ENCODE peak calls at places on chromosomes 11 and 22, in ten cellular contexts. One of them, this sample, is unnamed.
A peak's percentile ranks its signal among the peaks of the same experiment; 100 is the strongest.

GRCh38 chr11:2779499-2779980 is 79.7 kb upstream of the KCNQ1OT1 start:
- DNase-seq in HEK293T: no peak
- DNase-seq in GM23248: no peak
- DNase-seq in EL: no peak
- DNase-seq in NCI-H2171 treated with DMSO at 0.1 percent for 48 hours: no peak
- DNase-seq in NCI-H345: no peak
- DNase-seq in neural progenitor cell: no peak
- DNase-seq in central memory CD8-positive, alpha-beta T cell: no peak
- DNase-seq in kidney tubule cell: no peak
- DNase-seq in activated CD4-positive, alpha-beta T cell treated with anti-CD3 and anti-CD28 coated beads, Interleukin-2, amount 10 ng/mL, durations not matched to agents 7 days and 5 days: no peak
- DNase-seq in this sample: no peak

GRCh38 chr22:40603088-40603605 is 33.4 kb downstream of the MRTFA start:
- DNase-seq in neural progenitor cell: no peak
- DNase-seq in GM23248: peak; percentile 85
- DNase-seq in central memory CD8-positive, alpha-beta T cell: no peak
- DNase-seq in activated CD4-positive, alpha-beta T cell treated with anti-CD3 and anti-CD28 coated beads, Interleukin-2, amount 10 ng/mL, durations not matched to agents 7 days and 5 days: no peak
- DNase-seq in NCI-H2171 treated with DMSO at 0.1 percent for 48 hours: no peak
- DNase-seq in NCI-H345: no peak
- DNase-seq in HEK293T: no peak
- DNase-seq in EL: peak; percentile 74
- DNase-seq in kidney tubule cell: peak; percentile 39
- DNase-seq in this sample: no peak

GRCh38 chr11:110092577-110093406 is at the start of gene ZC3H12C:
- DNase-seq in EL: peak; percentile 91
- DNase-seq in activated CD4-positive, alpha-beta T cell treated with anti-CD3 and anti-CD28 coated beads, Interleukin-2, amount 10 ng/mL, durations not matched to agents 7 days and 5 days: peak; percentile 38
- DNase-seq in HEK293T: peak; percentile 77
- DNase-seq in kidney tubule cell: peak; percentile 97
- DNase-seq in neural progenitor cell: peak; percentile 92
- DNase-seq in NCI-H2171 treated with DMSO at 0.1 percent for 48 hours: peak; percentile 93
- DNase-seq in NCI-H345: peak; percentile 73
- DNase-seq in GM23248: peak; percentile 93
- DNase-seq in central memory CD8-positive, alpha-beta T cell: peak; percentile 22
- DNase-seq in this sample: peak; percentile 66

GRCh38 chr11:69398529-69399492 is 82.7 kb upstream of the LINC01488 start:
- DNase-seq in HEK293T: no peak
- DNase-seq in activated CD4-positive, alpha-beta T cell treated with anti-CD3 and anti-CD28 coated beads, Interleukin-2, amount 10 ng/mL, durations not matched to agents 7 days and 5 days: no peak
- DNase-seq in GM23248: peak; percentile 81
- DNase-seq in NCI-H345: no peak
- DNase-seq in kidney tubule cell: peak; percentile 74
- DNase-seq in central memory CD8-positive, alpha-beta T cell: no peak
- DNase-seq in neural progenitor cell: peak; percentile 52
- DNase-seq in NCI-H2171 treated with DMSO at 0.1 percent for 48 hours: no peak
- DNase-seq in EL: no peak
- DNase-seq in this sample: no peak

GRCh38 chr22:17678817-17679385 is 40.3 kb downstream of the BCL2L13 start:
- DNase-seq in NCI-H345: no peak
- DNase-seq in activated CD4-positive, alpha-beta T cell treated with anti-CD3 and anti-CD28 coated beads, Interleukin-2, amount 10 ng/mL, durations not matched to agents 7 days and 5 days: no peak
- DNase-seq in EL: no peak
- DNase-seq in NCI-H2171 treated with DMSO at 0.1 percent for 48 hours: no peak
- DNase-seq in kidney tubule cell: no peak
- DNase-seq in HEK293T: no peak
- DNase-seq in GM23248: no peak
- DNase-seq in central memory CD8-positive, alpha-beta T cell: no peak
- DNase-seq in neural progenitor cell: no peak
- DNase-seq in this sample: no peak

GRCh38 chr11:34302046-34302921 is 55.5 kb downstream of the ABTB2 start:
- DNase-seq in GM23248: peak; percentile 94
- DNase-seq in kidney tubule cell: peak; percentile 100
- DNase-seq in EL: peak; percentile 98
- DNase-seq in activated CD4-positive, alpha-beta T cell treated with anti-CD3 and anti-CD28 coated beads, Interleukin-2, amount 10 ng/mL, durations not matched to agents 7 days and 5 days: no peak
- DNase-seq in NCI-H2171 treated with DMSO at 0.1 percent for 48 hours: no peak
- DNase-seq in NCI-H345: no peak
- DNase-seq in HEK293T: no peak
- DNase-seq in neural progenitor cell: no peak
- DNase-seq in central memory CD8-positive, alpha-beta T cell: no peak
- DNase-seq in this sample: peak; percentile 93

GRCh38 chr22:17159504-17159951 is 451 bp upstream of the HDHD5 start:
- DNase-seq in neural progenitor cell: peak; percentile 50
- DNase-seq in HEK293T: peak; percentile 42
- DNase-seq in NCI-H345: peak; percentile 43
- DNase-seq in EL: peak; percentile 59
- DNase-seq in NCI-H2171 treated with DMSO at 0.1 percent for 48 hours: peak; percentile 49
- DNase-seq in GM23248: peak; percentile 75
- DNase-seq in activated CD4-positive, alpha-beta T cell treated with anti-CD3 and anti-CD28 coated beads, Interleukin-2, amount 10 ng/mL, durations not matched to agents 7 days and 5 days: peak; percentile 40
- DNase-seq in kidney tubule cell: peak; percentile 88
- DNase-seq in central memory CD8-positive, alpha-beta T cell: peak; percentile 11
- DNase-seq in this sample: peak; percentile 22

GRCh38 chr11:95713428-95713827 is 76.2 kb downstream of the FAM76B start:
- DNase-seq in central memory CD8-positive, alpha-beta T cell: no peak
- DNase-seq in NCI-H2171 treated with DMSO at 0.1 percent for 48 hours: no peak
- DNase-seq in HEK293T: no peak
- DNase-seq in EL: no peak
- DNase-seq in neural progenitor cell: no peak
- DNase-seq in activated CD4-positive, alpha-beta T cell treated with anti-CD3 and anti-CD28 coated beads, Interleukin-2, amount 10 ng/mL, durations not matched to agents 7 days and 5 days: no peak
- DNase-seq in kidney tubule cell: no peak
- DNase-seq in GM23248: no peak
- DNase-seq in NCI-H345: no peak
- DNase-seq in this sample: no peak

GRCh38 chr22:49936973-49937757 is 18.7 kb downstream of the CRELD2 start:
- DNase-seq in NCI-H2171 treated with DMSO at 0.1 percent for 48 hours: peak; percentile 55
- DNase-seq in kidney tubule cell: no peak
- DNase-seq in neural progenitor cell: no peak
- DNase-seq in central memory CD8-positive, alpha-beta T cell: no peak
- DNase-seq in NCI-H345: no peak
- DNase-seq in GM23248: no peak
- DNase-seq in HEK293T: no peak
- DNase-seq in activated CD4-positive, alpha-beta T cell treated with anti-CD3 and anti-CD28 coated beads, Interleukin-2, amount 10 ng/mL, durations not matched to agents 7 days and 5 days: no peak
- DNase-seq in EL: no peak
- DNase-seq in this sample: no peak

GRCh38 chr11:8765294-8765693 is 82.7 kb downstream of the RPL27A start:
- DNase-seq in NCI-H345: no peak
- DNase-seq in NCI-H2171 treated with DMSO at 0.1 percent for 48 hours: no peak
- DNase-seq in kidney tubule cell: peak; percentile 80
- DNase-seq in EL: peak; percentile 84
- DNase-seq in GM23248: peak; percentile 76
- DNase-seq in HEK293T: no peak
- DNase-seq in activated CD4-positive, alpha-beta T cell treated with anti-CD3 and anti-CD28 coated beads, Interleukin-2, amount 10 ng/mL, durations not matched to agents 7 days and 5 days: no peak
- DNase-seq in neural progenitor cell: no peak
- DNase-seq in central memory CD8-positive, alpha-beta T cell: no peak
- DNase-seq in this sample: peak; percentile 20

GRCh38 chr11:83436855-83437254 is 150.7 kb upstream of the CCDC90B start:
- DNase-seq in NCI-H345: no peak
- DNase-seq in HEK293T: no peak
- DNase-seq in NCI-H2171 treated with DMSO at 0.1 percent for 48 hours: no peak
- DNase-seq in kidney tubule cell: no peak
- DNase-seq in EL: no peak
- DNase-seq in GM23248: no peak
- DNase-seq in activated CD4-positive, alpha-beta T cell treated with anti-CD3 and anti-CD28 coated beads, Interleukin-2, amount 10 ng/mL, durations not matched to agents 7 days and 5 days: no peak
- DNase-seq in neural progenitor cell: no peak
- DNase-seq in central memory CD8-positive, alpha-beta T cell: no peak
- DNase-seq in this sample: no peak

GRCh38 chr22:38751422-38752346 is 4.1 kb downstream of the SUN2 start:
- DNase-seq in EL: no peak
- DNase-seq in HEK293T: no peak
- DNase-seq in NCI-H345: no peak
- DNase-seq in NCI-H2171 treated with DMSO at 0.1 percent for 48 hours: no peak
- DNase-seq in central memory CD8-positive, alpha-beta T cell: peak; percentile 76
- DNase-seq in GM23248: no peak
- DNase-seq in activated CD4-positive, alpha-beta T cell treated with anti-CD3 and anti-CD28 coated beads, Interleukin-2, amount 10 ng/mL, durations not matched to agents 7 days and 5 days: peak; percentile 90
- DNase-seq in kidney tubule cell: no peak
- DNase-seq in neural progenitor cell: no peak
- DNase-seq in this sample: peak; percentile 63

GRCh38 chr11:502288-503178 is 4.5 kb downstream of the RNH1 start:
- DNase-seq in neural progenitor cell: no peak
- DNase-seq in HEK293T: no peak
- DNase-seq in GM23248: no peak
- DNase-seq in NCI-H2171 treated with DMSO at 0.1 percent for 48 hours: no peak
- DNase-seq in activated CD4-positive, alpha-beta T cell treated with anti-CD3 and anti-CD28 coated beads, Interleukin-2, amount 10 ng/mL, durations not matched to agents 7 days and 5 days: no peak
- DNase-seq in central memory CD8-positive, alpha-beta T cell: no peak
- DNase-seq in kidney tubule cell: no peak
- DNase-seq in NCI-H345: no peak
- DNase-seq in EL: no peak
- DNase-seq in this sample: no peak

GRCh38 chr11:71947498-71947897 is 18.7 kb downstream of the RNF121 start:
- DNase-seq in HEK293T: no peak
- DNase-seq in kidney tubule cell: peak; percentile 47
- DNase-seq in EL: no peak
- DNase-seq in NCI-H345: no peak
- DNase-seq in GM23248: peak; percentile 23
- DNase-seq in neural progenitor cell: no peak
- DNase-seq in NCI-H2171 treated with DMSO at 0.1 percent for 48 hours: no peak
- DNase-seq in central memory CD8-positive, alpha-beta T cell: no peak
- DNase-seq in activated CD4-positive, alpha-beta T cell treated with anti-CD3 and anti-CD28 coated beads, Interleukin-2, amount 10 ng/mL, durations not matched to agents 7 days and 5 days: no peak
- DNase-seq in this sample: no peak

GRCh38 chr22:44410396-44411056 is 87.5 kb downstream of the RTL6 start:
- DNase-seq in NCI-H2171 treated with DMSO at 0.1 percent for 48 hours: peak; percentile 75
- DNase-seq in neural progenitor cell: no peak
- DNase-seq in EL: no peak
- DNase-seq in HEK293T: no peak
- DNase-seq in central memory CD8-positive, alpha-beta T cell: no peak
- DNase-seq in GM23248: peak; percentile 15
- DNase-seq in kidney tubule cell: no peak
- DNase-seq in activated CD4-positive, alpha-beta T cell treated with anti-CD3 and anti-CD28 coated beads, Interleukin-2, amount 10 ng/mL, durations not matched to agents 7 days and 5 days: no peak
- DNase-seq in NCI-H345: peak; percentile 30
- DNase-seq in this sample: no peak

GRCh38 chr22:40479126-40479800 is 108.9 kb downstream of the SGSM3 start:
- DNase-seq in neural progenitor cell: no peak
- DNase-seq in EL: no peak
- DNase-seq in activated CD4-positive, alpha-beta T cell treated with anti-CD3 and anti-CD28 coated beads, Interleukin-2, amount 10 ng/mL, durations not matched to agents 7 days and 5 days: no peak
- DNase-seq in HEK293T: no peak
- DNase-seq in NCI-H345: no peak
- DNase-seq in kidney tubule cell: no peak
- DNase-seq in central memory CD8-positive, alpha-beta T cell: no peak
- DNase-seq in NCI-H2171 treated with DMSO at 0.1 percent for 48 hours: no peak
- DNase-seq in GM23248: peak; percentile 34
- DNase-seq in this sample: no peak

GRCh38 chr11:27786331-27786730 is 86.1 kb upstream of the BDNF start:
- DNase-seq in activated CD4-positive, alpha-beta T cell treated with anti-CD3 and anti-CD28 coated beads, Interleukin-2, amount 10 ng/mL, durations not matched to agents 7 days and 5 days: no peak
- DNase-seq in GM23248: peak; percentile 44
- DNase-seq in neural progenitor cell: no peak
- DNase-seq in kidney tubule cell: no peak
- DNase-seq in NCI-H2171 treated with DMSO at 0.1 percent for 48 hours: no peak
- DNase-seq in EL: no peak
- DNase-seq in central memory CD8-positive, alpha-beta T cell: no peak
- DNase-seq in NCI-H345: no peak
- DNase-seq in HEK293T: no peak
- DNase-seq in this sample: no peak

GRCh38 chr22:42862045-42862734 is 5.1 kb upstream of the ARFGAP3 start:
- DNase-seq in HEK293T: no peak
- DNase-seq in kidney tubule cell: peak; percentile 76
- DNase-seq in NCI-H2171 treated with DMSO at 0.1 percent for 48 hours: no peak
- DNase-seq in activated CD4-positive, alpha-beta T cell treated with anti-CD3 and anti-CD28 coated beads, Interleukin-2, amount 10 ng/mL, durations not matched to agents 7 days and 5 days: no peak
- DNase-seq in NCI-H345: no peak
- DNase-seq in neural progenitor cell: no peak
- DNase-seq in central memory CD8-positive, alpha-beta T cell: no peak
- DNase-seq in EL: peak; percentile 56
- DNase-seq in GM23248: no peak
- DNase-seq in this sample: peak; percentile 36

GRCh38 chr22:45009881-45010531 is at the start of gene PHF21B:
- DNase-seq in activated CD4-positive, alpha-beta T cell treated with anti-CD3 and anti-CD28 coated beads, Interleukin-2, amount 10 ng/mL, durations not matched to agents 7 days and 5 days: no peak
- DNase-seq in neural progenitor cell: peak; percentile 97
- DNase-seq in central memory CD8-positive, alpha-beta T cell: no peak
- DNase-seq in NCI-H345: peak; percentile 75
- DNase-seq in EL: peak; percentile 34
- DNase-seq in GM23248: peak; percentile 38
- DNase-seq in kidney tubule cell: peak; percentile 42
- DNase-seq in NCI-H2171 treated with DMSO at 0.1 percent for 48 hours: peak; percentile 79
- DNase-seq in HEK293T: peak; percentile 87
- DNase-seq in this sample: no peak

GRCh38 chr11:108697872-108698473 is 33.1 kb downstream of the DDX10 start:
- DNase-seq in HEK293T: peak; percentile 65
- DNase-seq in kidney tubule cell: peak; percentile 68
- DNase-seq in GM23248: peak; percentile 85
- DNase-seq in central memory CD8-positive, alpha-beta T cell: no peak
- DNase-seq in NCI-H345: peak; percentile 62
- DNase-seq in EL: peak; percentile 71
- DNase-seq in activated CD4-positive, alpha-beta T cell treated with anti-CD3 and anti-CD28 coated beads, Interleukin-2, amount 10 ng/mL, durations not matched to agents 7 days and 5 days: peak; percentile 59
- DNase-seq in neural progenitor cell: peak; percentile 68
- DNase-seq in NCI-H2171 treated with DMSO at 0.1 percent for 48 hours: peak; percentile 75
- DNase-seq in this sample: peak; percentile 38

This sample was measured in skeletal muscle cell.